ENCODE peak calls at places on chromosomes 11 and 22, in nine cellular contexts. U is A549; F is lung; W is LoVo; I is naive thymus-derived CD4-positive, alpha-beta T cell; S is T-helper 9 cell; Z is HTR-8/SVneo; M is adrenal gland; V is mammary epithelial cell. A is an unnamed sample.

GRCh38 chr11:104064016-104064630 is 27.7 kb downstream of the DDI1 start:
- DNase-seq in Z (no peak), W (no peak), M (no peak), U (no peak), V (no peak), I (no peak), F (no peak), S (no peak), A (no peak)

GRCh38 chr11:96316869-96317268 is 26.1 kb downstream of the MAML2 start:
- DNase-seq in S (no peak), Z (no peak), V (no peak), M (no peak), U (no peak), I (no peak), F (no peak), W (no peak), A (no peak)

GRCh38 chr11:93849751-93850584 is 450 bp downstream of the VSTM5 start:
- DNase-seq in Z (no peak), F (no peak), V (peak; percentile 1), U (peak; percentile 11), S (no peak), M (peak; percentile 17), W (peak; percentile 35), I (no peak), A (peak; percentile 29)

GRCh38 chr11:59183768-59184167 is 11.8 kb downstream of the DTX4 start:
- DNase-seq in I (no peak), F (no peak), M (no peak), Z (no peak), W (no peak), U (no peak), V (no peak), S (no peak), A (peak; percentile 89)

GRCh38 chr11:75534291-75535038 is 8.7 kb upstream of the GDPD5 start:
- DNase-seq in U (peak; percentile 63), V (no peak), I (no peak), W (peak; percentile 78), M (no peak), S (no peak), F (no peak), Z (no peak), A (no peak)

GRCh38 chr11:99244613-99245012 is 223.9 kb downstream of the CNTN5 start:
- DNase-seq in S (no peak), V (no peak), W (no peak), Z (no peak), M (no peak), I (no peak), F (no peak), U (no peak), A (peak; percentile 4)

GRCh38 chr11:45332486-45332934 is 46.4 kb upstream of the SYT13 start:
- DNase-seq in V (no peak), M (peak; percentile 30), W (peak; percentile 36), I (no peak), F (no peak), U (peak; percentile 29), S (peak; percentile 13), Z (peak; percentile 68), A (peak; percentile 59)

GRCh38 chr11:2382129-2382517 is 5.0 kb downstream of the CD81 start:
- DNase-seq in W (no peak), F (no peak), M (no peak), U (no peak), I (no peak), S (peak; percentile 1), Z (no peak), V (no peak), A (no peak)

GRCh38 chr22:21936151-21936778 is 16.4 kb downstream of the PPM1F start:
- DNase-seq in F (peak; percentile 65), Z (no peak), M (no peak), V (no peak), I (no peak), S (no peak), U (no peak), W (no peak), A (peak; percentile 28)

GRCh38 chr22:30228509-30229359 is 17.8 kb downstream of the LIF start:
- DNase-seq in I (no peak), V (peak; percentile 97), F (no peak), Z (no peak), W (peak; percentile 49), S (no peak), M (no peak), U (peak; percentile 82), A (no peak)

GRCh38 chr22:32820131-32820882 is 18.8 kb downstream of the TIMP3 start:
- DNase-seq in W (no peak), Z (no peak), V (peak; percentile 66), U (no peak), M (no peak), S (no peak), F (no peak), I (no peak), A (no peak)

GRCh38 chr11:28123151-28123571 is 15.0 kb downstream of the METTL15 start:
- DNase-seq in V (peak; percentile 30), M (no peak), Z (no peak), S (no peak), W (peak; percentile 25), I (no peak), U (no peak), F (no peak), A (peak; percentile 65)

GRCh38 chr11:100753144-100753543 is 66.1 kb downstream of the ARHGAP42 start:
- DNase-seq in Z (peak; percentile 36), S (no peak), F (no peak), U (no peak), V (peak; percentile 62), W (no peak), M (no peak), I (no peak), A (no peak)

GRCh38 chr11:83456075-83456474 is 169.9 kb upstream of the CCDC90B start:
- DNase-seq in F (no peak), I (no peak), Z (no peak), S (no peak), U (no peak), M (peak; percentile 37), V (no peak), W (no peak), A (no peak)

GRCh38 chr22:38205261-38206128 is 3.7 kb downstream of the MAFF start:
- DNase-seq in S (no peak), M (peak; percentile 37), I (no peak), V (no peak), F (no peak), Z (no peak), W (no peak), U (no peak), A (peak; percentile 95)

GRCh38 chr11:64566915-64567882 is 23.8 kb upstream of the SLC22A12 start:
- DNase-seq in S (no peak), W (no peak), V (no peak), F (no peak), M (no peak), U (no peak), Z (no peak), I (no peak), A (no peak)

GRCh38 chr11:96037267-96037990 is 113.5 kb upstream of the MTMR2 start:
- DNase-seq in Z (no peak), M (no peak), S (no peak), V (peak; percentile 39), I (no peak), W (peak; percentile 45), U (peak; percentile 4), F (no peak), A (no peak)

GRCh38 chr11:46181843-46182424 is 60.7 kb upstream of the PHF21A start:
- DNase-seq in M (no peak), W (no peak), I (no peak), S (no peak), U (no peak), F (no peak), V (no peak), Z (no peak), A (no peak)

GRCh38 chr11:125036933-125037332 is 26.2 kb upstream of the SLC37A2 start:
- DNase-seq in U (no peak), W (no peak), I (no peak), M (no peak), F (no peak), Z (no peak), V (peak; percentile 86), S (no peak), A (peak; percentile 33)

GRCh38 chr11:94803491-94803890 is 35.3 kb downstream of the AMOTL1 start:
- DNase-seq in V (no peak), F (no peak), Z (no peak), U (no peak), W (no peak), S (no peak), M (no peak), I (no peak), A (no peak)

GRCh38 chr11:30218278-30218677 is 12.5 kb upstream of the FSHB start:
- DNase-seq in M (no peak), F (no peak), V (no peak), S (no peak), Z (no peak), W (no peak), U (no peak), I (no peak), A (no peak)

GRCh38 chr11:62573006-62573591 is 592 bp downstream of the EEF1G start:
- DNase-seq in Z (peak; percentile 17), S (no peak), U (no peak), V (no peak), I (no peak), M (no peak), F (no peak), W (no peak), A (peak; percentile 37)

GRCh38 chr11:35003658-35004057 is 87.2 kb downstream of the PDHX start:
- DNase-seq in S (no peak), U (no peak), F (no peak), I (no peak), Z (no peak), M (no peak), V (no peak), W (no peak), A (no peak)